ENCODE peak calls at places on chromosome 11, in five cellular contexts. S is natural killer cell, E is heart left ventricle, R is T-helper 9 cell, Q is HL-60. V is an unnamed sample.

GRCh38 chr11:534592-535518 is 521 bp downstream of the HRAS start:
- DNase-seq in R (no peak), Q (peak), E (no peak), S (no peak), V (peak)

GRCh38 chr11:33920838-33921613 is 29.1 kb upstream of the LMO2 start:
- DNase-seq in R (no peak), Q (no peak), S (no peak), E (no peak), V (no peak)

GRCh38 chr11:39741066-39741465 is 1718.4 kb downstream of the LRRC4C start:
- DNase-seq in R (no peak), E (no peak), S (no peak), Q (no peak), V (no peak)

GRCh38 chr11:128685383-128686044 is 8.4 kb upstream of the FLI1 start:
- DNase-seq in S (no peak), E (no peak), Q (no peak), R (no peak), V (no peak)

GRCh38 chr11:11426226-11426915 is 73.3 kb upstream of the CSNK2A3 start:
- DNase-seq in S (no peak), R (no peak), E (no peak), Q (no peak), V (no peak)

GRCh38 chr11:96055706-96056387 is 131.9 kb upstream of the MTMR2 start:
- DNase-seq in Q (no peak), E (no peak), S (no peak), R (no peak), V (no peak)

GRCh38 chr11:63813563-63814382 is 517 bp downstream of the SPINDOC start:
- DNase-seq in E (peak), S (peak), Q (no peak), R (peak), V (no peak)

GRCh38 chr11:114179234-114179941 is 116.8 kb upstream of the NNMT start:
- DNase-seq in E (peak), Q (no peak), R (no peak), S (no peak), V (peak)

GRCh38 chr11:122198291-122198983 is 82.4 kb upstream of the BLID start:
- DNase-seq in S (no peak), E (no peak), R (no peak), Q (no peak), V (no peak)

GRCh38 chr11:2516276-2517015 is 71.6 kb downstream of the KCNQ1 start:
- DNase-seq in S (no peak), Q (no peak), R (no peak), E (peak), V (peak)

GRCh38 chr11:111531687-111532364 is 8.7 kb upstream of the LAYN start:
- DNase-seq in S (no peak), E (no peak), Q (no peak), R (no peak), V (no peak)

GRCh38 chr11:132742929-132743328 is 789.4 kb downstream of the OPCML start:
- DNase-seq in Q (no peak), R (no peak), E (no peak), S (no peak), V (no peak)

GRCh38 chr11:132200303-132200936 is 830.0 kb downstream of the NTM start:
- DNase-seq in Q (no peak), R (no peak), S (no peak), E (no peak), V (no peak)

GRCh38 chr11:48013269-48013901 is 33.0 kb downstream of the PTPRJ start:
- DNase-seq in R (peak), S (peak), Q (peak), E (peak), V (no peak)

GRCh38 chr11:112928136-112928535 is 33.1 kb upstream of the NCAM1 start:
- DNase-seq in Q (no peak), S (no peak), R (no peak), E (no peak), V (no peak)

GRCh38 chr11:40129276-40129675 is 1330.2 kb downstream of the LRRC4C start:
- DNase-seq in E (no peak), Q (no peak), R (no peak), S (no peak), V (no peak)

GRCh38 chr11:22711880-22712279 is 45.5 kb downstream of the GAS2 start:
- DNase-seq in R (no peak), S (no peak), Q (no peak), E (no peak), V (no peak)

GRCh38 chr11:111548542-111548941 is 8.0 kb downstream of the LAYN start:
- DNase-seq in E (no peak), R (no peak), Q (no peak), S (no peak), V (no peak)

GRCh38 chr11:44316388-44317240 is 6.7 kb upstream of the ALX4 start:
- DNase-seq in Q (no peak), E (no peak), S (no peak), R (no peak), V (no peak)

V was measured in lower leg skin.